ENCODE peak calls at places on chromosomes 6 and 20, in seven cellular contexts. R, K, H, P, Q, N and Z are unnamed samples.

GRCh38 chr6:144283781-144284473 is 1.2 kb upstream of the UTRN start:
- DNase-seq in R (peak), K (no peak), H (no peak), P (no peak), Q (peak), N (no peak), Z (no peak)

GRCh38 chr6:170026272-170027110 is 264.4 kb downstream of the DLL1 start:
- DNase-seq in R (no peak), K (no peak), H (no peak), P (no peak), Q (peak), N (no peak), Z (no peak)

GRCh38 chr6:152552616-152553209 is 84.4 kb downstream of the SYNE1 start:
- DNase-seq in R (peak), K (peak), H (no peak), P (peak), Q (peak), N (peak), Z (no peak)

GRCh38 chr6:111873178-111874029 is at the start of gene FYN:
- DNase-seq in R (peak), K (peak), H (peak), P (peak), Q (peak), N (peak), Z (peak)

GRCh38 chr6:106787327-106788196 is 158.2 kb downstream of the QRSL1 start:
- DNase-seq in R (no peak), K (no peak), H (no peak), P (no peak), Q (no peak), N (no peak), Z (no peak)

GRCh38 chr6:128168244-128168643 is 267.4 kb upstream of the THEMIS start:
- DNase-seq in R (no peak), K (no peak), H (no peak), P (no peak), Q (no peak), N (no peak), Z (no peak)

GRCh38 chr6:131572686-131573415 is at the start of gene ARG1:
- DNase-seq in R (no peak), K (no peak), H (no peak), P (no peak), Q (no peak), N (no peak), Z (no peak)

GRCh38 chr6:149895702-149896310 is 2.1 kb downstream of the RAET1E start:
- DNase-seq in R (peak), K (no peak), H (no peak), P (peak), Q (peak), N (no peak), Z (peak)

GRCh38 chr6:141561154-141561553 is 571.6 kb upstream of the GJE1 start:
- DNase-seq in R (no peak), K (no peak), H (no peak), P (no peak), Q (no peak), N (no peak), Z (no peak)

GRCh38 chr6:120211955-120212792 is 862.6 kb upstream of the MAN1A1 start:
- DNase-seq in R (peak), K (no peak), H (no peak), P (no peak), Q (peak), N (no peak), Z (no peak)

GRCh38 chr20:58075980-58076749 is 152.3 kb downstream of the ANKRD60 start:
- DNase-seq in R (no peak), K (no peak), H (no peak), P (no peak), Q (no peak), N (no peak), Z (no peak)

GRCh38 chr6:166650047-166650446 is 23.0 kb upstream of the RPS6KA2 start:
- DNase-seq in R (no peak), K (no peak), H (no peak), P (no peak), Q (no peak), N (no peak), Z (no peak)

GRCh38 chr6:131822119-131822518 is 14.3 kb downstream of the ENPP1 start:
- DNase-seq in R (no peak), K (no peak), H (no peak), P (no peak), Q (no peak), N (no peak), Z (no peak)

GRCh38 chr6:169529931-169530761 is 171.7 kb downstream of the WDR27 start:
- DNase-seq in R (no peak), K (no peak), H (no peak), P (no peak), Q (no peak), N (no peak), Z (no peak)

GRCh38 chr6:5151955-5152401 is 66.8 kb downstream of the PPP1R3G start:
- DNase-seq in R (peak), K (no peak), H (no peak), P (no peak), Q (peak), N (no peak), Z (no peak)

GRCh38 chr6:30907758-30908591 is at the start of gene GTF2H4:
- DNase-seq in R (peak), K (peak), H (peak), P (peak), Q (peak), N (peak), Z (peak)

DNA sequence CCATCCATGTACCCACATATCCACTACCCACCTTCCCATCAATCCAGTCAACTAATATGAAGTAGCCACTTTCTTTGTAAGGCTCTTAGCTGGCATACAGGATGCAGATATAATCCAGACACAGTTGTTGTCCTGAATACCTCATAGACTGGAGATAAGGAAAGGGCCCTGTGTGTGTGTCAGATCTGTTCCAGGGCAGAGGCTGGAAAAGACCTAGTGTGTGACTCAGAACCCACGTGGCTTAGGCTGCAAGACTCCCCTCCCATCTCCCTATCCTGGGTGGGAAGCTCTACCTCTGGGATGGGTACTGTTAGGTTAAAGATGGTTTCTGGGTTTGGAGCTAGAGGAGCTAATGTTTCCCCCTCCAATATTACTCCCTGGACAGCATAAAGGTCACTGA is 3.6 kb downstream of the BPIFA1 start:
- DNase-seq in R (no peak), K (no peak), H (no peak), P (no peak), Q (no peak), N (no peak), Z (no peak)
- TF ChIP-seq CTCF in R (no peak), K (no peak), H (no peak), P (no peak), Q (no peak), N (no peak), Z (no peak)

GRCh38 chr6:161101517-161101916 is 109.9 kb downstream of the MAP3K4 start:
- DNase-seq in R (peak), K (peak), H (no peak), P (no peak), Q (no peak), N (no peak), Z (no peak)
- TF ChIP-seq CTCF in R (peak), K (no peak), H (no peak), P (no peak), Q (no peak), N (peak), Z (no peak)

GRCh38 chr6:168417158-168417557 is 23.8 kb upstream of the SMOC2 start:
- DNase-seq in R (no peak), K (no peak), H (no peak), P (no peak), Q (no peak), N (no peak), Z (no peak)
- TF ChIP-seq CTCF in R (no peak), K (no peak), H (no peak), P (no peak), Q (no peak), N (no peak), Z (no peak)

DNA sequence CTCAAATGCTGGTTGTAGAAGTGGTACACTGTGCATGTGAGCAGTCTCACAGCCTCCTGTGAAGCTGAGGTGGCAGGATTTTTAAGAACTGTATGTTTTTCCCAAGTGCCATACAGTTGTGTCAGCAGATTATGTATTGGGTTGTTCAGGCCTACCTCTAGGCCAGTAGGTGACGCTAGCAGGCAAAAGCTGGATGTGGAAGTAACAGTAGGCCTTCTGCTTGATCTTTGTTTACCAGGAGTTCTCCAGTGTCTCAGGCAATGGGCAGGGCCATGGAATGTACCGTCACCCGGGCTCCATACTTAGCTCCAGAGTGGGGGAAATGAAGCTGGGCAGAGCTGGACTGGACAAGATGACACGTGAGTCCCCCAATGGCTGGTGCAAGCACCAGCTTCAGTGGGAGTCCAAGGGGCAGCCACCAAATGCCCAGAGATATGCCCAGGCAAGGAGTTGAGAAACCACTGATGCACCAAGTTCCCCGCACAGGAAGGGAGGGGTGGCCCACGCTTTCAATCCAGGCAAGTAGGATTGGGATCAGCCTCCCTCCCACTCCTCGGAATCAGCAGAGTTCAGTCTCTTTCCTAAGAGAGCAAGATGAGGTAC is 289.7 kb downstream of the HTR1B start:
- DNase-seq in R (peak), K (peak), H (no peak), P (no peak), Q (peak), N (no peak), Z (no peak)
- TF ChIP-seq CTCF in R (peak), K (peak), H (no peak), P (no peak), Q (no peak), N (no peak), Z (no peak)

GRCh38 chr6:1099257-1099656 is 212.6 kb upstream of the FOXQ1 start:
- DNase-seq in R (no peak), K (no peak), H (no peak), P (no peak), Q (peak), N (no peak), Z (no peak)
- TF ChIP-seq CTCF in R (no peak), K (no peak), H (no peak), P (no peak), Q (no peak), N (no peak), Z (no peak)